ENCODE peak calls at places on chromosome 7, in seven cellular contexts. C, L, U, S, M, O and I are unnamed samples.

GRCh38 chr7:33904680-33905388 is 505 bp upstream of the BMPER start:
- DNase-seq in C (peak), L (no peak), U (peak), S (no peak), M (peak), O (peak), I (no peak)

GRCh38 chr7:47453093-47454056 is 128.5 kb downstream of the TNS3 start:
- DNase-seq in C (no peak), L (no peak), U (peak), S (no peak), M (peak), O (peak), I (no peak)

GRCh38 chr7:111159426-111159825 is 68.5 kb downstream of the LRRN3 start:
- DNase-seq in C (no peak), L (no peak), U (no peak), S (no peak), M (peak), O (peak), I (no peak)

GRCh38 chr7:11343818-11344413 is 370.2 kb downstream of the PHF14 start:
- DNase-seq in C (no peak), L (no peak), U (no peak), S (no peak), M (peak), O (no peak), I (peak)

GRCh38 chr7:130927062-130927461 is 193.1 kb upstream of the KLF14 start:
- DNase-seq in C (no peak), L (no peak), U (no peak), S (no peak), M (no peak), O (no peak), I (no peak)

GRCh38 chr7:5591547-5591899 is 167.9 kb upstream of the TNRC18 start:
- DNase-seq in C (no peak), L (no peak), U (peak), S (no peak), M (no peak), O (peak), I (no peak)

GRCh38 chr7:51028128-51028830 is 245.6 kb upstream of the GRB10 start:
- DNase-seq in C (no peak), L (no peak), U (no peak), S (no peak), M (no peak), O (no peak), I (no peak)

GRCh38 chr7:158413962-158414961 is 173.4 kb downstream of the PTPRN2 start:
- DNase-seq in C (no peak), L (no peak), U (no peak), S (no peak), M (peak), O (no peak), I (no peak)

GRCh38 chr7:2541291-2542010 is 13.9 kb downstream of the BRAT1 start:
- DNase-seq in C (no peak), L (no peak), U (peak), S (no peak), M (no peak), O (no peak), I (no peak)

GRCh38 chr7:141665208-141666035 is 36.5 kb downstream of the DENND11 start:
- DNase-seq in C (no peak), L (no peak), U (no peak), S (no peak), M (no peak), O (no peak), I (no peak)

GRCh38 chr7:39720586-39720985 is 97.2 kb downstream of the RALA start:
- DNase-seq in C (no peak), L (no peak), U (no peak), S (no peak), M (peak), O (no peak), I (no peak)

GRCh38 chr7:8290645-8291308 is 28.8 kb upstream of the ICA1 start:
- DNase-seq in C (no peak), L (no peak), U (no peak), S (no peak), M (no peak), O (no peak), I (no peak)

GRCh38 chr7:92655346-92655884 is 65.2 kb upstream of the FAM133B start:
- DNase-seq in C (no peak), L (no peak), U (no peak), S (no peak), M (no peak), O (no peak), I (no peak)

GRCh38 chr7:71442492-71443196 is 310.7 kb downstream of the GALNT17 start:
- DNase-seq in C (no peak), L (no peak), U (no peak), S (no peak), M (no peak), O (no peak), I (no peak)

GRCh38 chr7:42414961-42415505 is 178.0 kb upstream of the GLI3 start:
- DNase-seq in C (no peak), L (no peak), U (no peak), S (no peak), M (peak), O (no peak), I (no peak)

GRCh38 chr7:40649247-40649646 is 514.4 kb downstream of the SUGCT start:
- DNase-seq in C (no peak), L (no peak), U (no peak), S (no peak), M (no peak), O (no peak), I (no peak)

GRCh38 chr7:151876112-151876898 is 610 bp downstream of the PRKAG2 start:
- DNase-seq in C (peak), L (peak), U (peak), S (peak), M (no peak), O (no peak), I (no peak)

GRCh38 chr7:20021834-20022233 is 195.3 kb downstream of the MACC1 start:
- DNase-seq in C (no peak), L (no peak), U (no peak), S (no peak), M (no peak), O (peak), I (no peak)

GRCh38 chr7:6159524-6160011 is 112.9 kb downstream of the CYTH3 start:
- DNase-seq in C (no peak), L (no peak), U (peak), S (no peak), M (no peak), O (no peak), I (no peak)